ENCODE peak calls at places on chromosomes 16 and 17, in four cellular contexts. One of them, this sample, is unnamed.
A peak's percentile ranks its signal among the peaks of the same experiment; 100 is the strongest.

GRCh38 chr17:67646472-67646871 is 71.3 kb upstream of the NOL11 start:
- DNase-seq in tibial nerve: no peak
- DNase-seq in uterus: no peak
- DNase-seq in ovary: no peak
- DNase-seq in this sample: no peak

GRCh38 chr17:80942360-80943345 is 49.0 kb upstream of the CHMP6 start:
- DNase-seq in tibial nerve: peak; percentile 96
- DNase-seq in ovary: peak; percentile 98
- DNase-seq in uterus: peak; percentile 99
- DNase-seq in this sample: peak; percentile 95

GRCh38 chr17:81125573-81126081 is 39.7 kb upstream of the PVALEF start:
- DNase-seq in tibial nerve: no peak
- DNase-seq in uterus: no peak
- DNase-seq in ovary: no peak
- DNase-seq in this sample: no peak

GRCh38 chr16:85935391-85935956 is 36.5 kb downstream of the IRF8 start:
- DNase-seq in ovary: no peak
- DNase-seq in tibial nerve: no peak
- DNase-seq in uterus: no peak
- DNase-seq in this sample: no peak

GRCh38 chr17:29376667-29377268 is 13.4 kb upstream of the TAOK1 start:
- DNase-seq in uterus: no peak
- DNase-seq in tibial nerve: no peak
- DNase-seq in ovary: no peak
- DNase-seq in this sample: no peak

GRCh38 chr16:89863741-89864391 is 9.5 kb upstream of the TCF25 start:
- DNase-seq in ovary: no peak
- DNase-seq in tibial nerve: peak; percentile 29
- DNase-seq in uterus: no peak
- DNase-seq in this sample: no peak

GRCh38 chr17:1179635-1180433 is at the start of gene ABR:
- DNase-seq in tibial nerve: no peak
- DNase-seq in ovary: peak; percentile 81
- DNase-seq in uterus: peak; percentile 75
- DNase-seq in this sample: peak; percentile 79

GRCh38 chr17:14198013-14198412 is 38.6 kb downstream of the CDRT15 start:
- DNase-seq in tibial nerve: no peak
- DNase-seq in ovary: no peak
- DNase-seq in uterus: no peak
- DNase-seq in this sample: no peak

GRCh38 chr17:63707151-63707550 is 7.2 kb upstream of the LIMD2 start:
- DNase-seq in tibial nerve: no peak
- DNase-seq in uterus: no peak
- DNase-seq in ovary: no peak
- DNase-seq in this sample: no peak

GRCh38 chr17:9907883-9908648 is 3.0 kb upstream of the RCVRN start:
- DNase-seq in tibial nerve: no peak
- DNase-seq in ovary: no peak
- DNase-seq in uterus: no peak
- DNase-seq in this sample: no peak

GRCh38 chr16:23466162-23466885 is 13.3 kb upstream of the COG7 start:
- DNase-seq in ovary: no peak
- DNase-seq in tibial nerve: no peak
- DNase-seq in uterus: no peak
- DNase-seq in this sample: no peak

GRCh38 chr17:1584167-1584566 is 21.6 kb upstream of the PITPNA start:
- DNase-seq in tibial nerve: no peak
- DNase-seq in ovary: no peak
- DNase-seq in uterus: no peak
- DNase-seq in this sample: no peak

GRCh38 chr16:61887903-61888302 is 148.3 kb downstream of the CDH8 start:
- DNase-seq in tibial nerve: no peak
- DNase-seq in ovary: no peak
- DNase-seq in uterus: no peak
- DNase-seq in this sample: no peak

GRCh38 chr16:75392911-75393310 is 40.4 kb downstream of the CFDP1 start:
- DNase-seq in ovary: no peak
- DNase-seq in uterus: no peak
- DNase-seq in tibial nerve: no peak
- DNase-seq in this sample: no peak

GRCh38 chr17:77923135-77923534 is 35.4 kb upstream of the TNRC6C start:
- DNase-seq in tibial nerve: no peak
- DNase-seq in uterus: no peak
- DNase-seq in ovary: no peak
- DNase-seq in this sample: no peak

GRCh38 chr16:21001262-21001661 is 100.7 kb downstream of the LYRM1 start:
- DNase-seq in uterus: no peak
- DNase-seq in ovary: no peak
- DNase-seq in tibial nerve: no peak
- DNase-seq in this sample: no peak

GRCh38 chr16:13435415-13435814 is 484.5 kb upstream of the ERCC4 start:
- DNase-seq in ovary: no peak
- DNase-seq in tibial nerve: no peak
- DNase-seq in uterus: no peak
- DNase-seq in this sample: no peak

GRCh38 chr17:79463421-79464309 is 147.2 kb downstream of the RBFOX3 start:
- DNase-seq in ovary: no peak
- DNase-seq in tibial nerve: no peak
- DNase-seq in uterus: no peak
- DNase-seq in this sample: no peak

GRCh38 chr16:82481455-82481854 is 145.3 kb upstream of the CDH13 start:
- DNase-seq in tibial nerve: no peak
- DNase-seq in uterus: no peak
- DNase-seq in ovary: no peak
- DNase-seq in this sample: no peak

GRCh38 chr17:12613566-12613965 is 52.1 kb upstream of the MYOCD start:
- DNase-seq in tibial nerve: no peak
- DNase-seq in uterus: no peak
- DNase-seq in ovary: no peak
- DNase-seq in this sample: no peak

GRCh38 chr17:41505836-41506767 is 690 bp upstream of the KRT13 start:
- DNase-seq in ovary: no peak
- DNase-seq in uterus: no peak
- DNase-seq in tibial nerve: no peak
- DNase-seq in this sample: no peak

GRCh38 chr16:21159281-21159951 is 942 bp downstream of the LDAF1 start:
- DNase-seq in ovary: peak; percentile 39
- DNase-seq in tibial nerve: peak; percentile 10
- DNase-seq in uterus: peak; percentile 31
- DNase-seq in this sample: no peak

GRCh38 chr16:58462997-58463891 is 36.7 kb upstream of the NDRG4 start:
- DNase-seq in tibial nerve: no peak
- DNase-seq in uterus: no peak
- DNase-seq in ovary: no peak
- DNase-seq in this sample: no peak

GRCh38 chr17:56440391-56440790 is 153.1 kb upstream of the NOG start:
- DNase-seq in ovary: no peak
- DNase-seq in tibial nerve: no peak
- DNase-seq in uterus: no peak
- DNase-seq in this sample: no peak

GRCh38 chr16:11205754-11206459 is 50.1 kb downstream of the SOCS1 start:
- DNase-seq in tibial nerve: no peak
- DNase-seq in uterus: no peak
- DNase-seq in ovary: peak; percentile 40
- DNase-seq in this sample: no peak

GRCh38 chr17:7220593-7221280 is 999 bp downstream of the ACADVL start:
- DNase-seq in uterus: peak; percentile 52
- DNase-seq in tibial nerve: no peak
- DNase-seq in ovary: peak; percentile 59
- DNase-seq in this sample: no peak

GRCh38 chr16:56551796-56552738 is 12.8 kb upstream of the MT4 start:
- DNase-seq in tibial nerve: no peak
- DNase-seq in ovary: peak; percentile 37
- DNase-seq in uterus: no peak
- DNase-seq in this sample: no peak

GRCh38 chr17:77405867-77406513 is 265.2 kb downstream of the SEC14L1 start:
- DNase-seq in tibial nerve: no peak
- DNase-seq in uterus: no peak
- DNase-seq in ovary: no peak
- DNase-seq in this sample: no peak

GRCh38 chr16:26204138-26204537 is 512.4 kb downstream of the HS3ST4 start:
- DNase-seq in ovary: no peak
- DNase-seq in tibial nerve: no peak
- DNase-seq in uterus: no peak
- DNase-seq in this sample: no peak

GRCh38 chr16:3769013-3769412 is 51.7 kb upstream of the TRAP1 start:
- DNase-seq in tibial nerve: no peak
- DNase-seq in uterus: no peak
- DNase-seq in ovary: no peak
- DNase-seq in this sample: no peak

DNA sequence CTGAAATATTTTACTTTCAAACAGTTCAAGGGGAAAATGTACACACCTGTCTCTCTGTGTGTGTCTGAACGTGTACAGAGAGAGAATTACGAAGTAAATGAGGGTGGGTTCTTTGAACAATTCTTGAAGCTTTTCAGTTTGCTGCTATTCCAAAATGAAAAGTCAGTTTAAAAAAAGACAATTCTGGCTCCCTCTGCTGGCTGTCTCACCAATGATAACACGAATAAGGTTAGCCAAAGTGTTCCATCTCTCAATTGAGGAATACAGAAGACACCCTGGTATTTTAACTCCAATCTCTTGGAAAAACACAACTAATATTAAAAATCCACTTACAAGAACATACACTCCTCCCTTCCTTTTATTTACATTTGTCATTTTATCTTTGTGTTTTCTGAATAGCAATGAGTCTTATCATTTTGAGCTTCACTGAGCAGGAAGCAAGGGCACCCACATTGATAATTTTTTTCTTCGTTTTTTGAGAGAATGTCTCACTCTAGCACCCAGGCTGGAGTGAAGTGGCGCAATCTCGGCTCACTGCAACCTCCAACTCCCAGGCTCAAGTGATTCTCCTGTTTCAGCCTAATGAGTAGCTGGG is 20.5 kb downstream of the EFTUD2 start:
- DNase-seq in uterus: no peak
- DNase-seq in tibial nerve: peak; percentile 38
- DNase-seq in ovary: peak; percentile 36
- DNase-seq in this sample: no peak
- TF ChIP-seq CTCF in uterus: peak; percentile 62
- TF ChIP-seq CTCF in tibial nerve: peak; percentile 31
- TF ChIP-seq CTCF in ovary: no peak
- TF ChIP-seq CTCF in this sample: peak; percentile 63

GRCh38 chr16:88639231-88640038 is 1.1 kb downstream of the IL17C start:
- DNase-seq in uterus: no peak
- DNase-seq in ovary: no peak
- DNase-seq in tibial nerve: no peak
- DNase-seq in this sample: no peak

GRCh38 chr16:88637797-88638196 is 575 bp upstream of the IL17C start:
- DNase-seq in tibial nerve: no peak
- DNase-seq in uterus: no peak
- DNase-seq in ovary: no peak
- DNase-seq in this sample: no peak

GRCh38 chr16:88640039-88640495 is 1.7 kb downstream of the IL17C start:
- DNase-seq in tibial nerve: no peak
- DNase-seq in uterus: no peak
- DNase-seq in ovary: no peak
- DNase-seq in this sample: no peak

GRCh38 chr16:88636488-88637265 is 1.7 kb upstream of the IL17C start:
- DNase-seq in tibial nerve: no peak
- DNase-seq in ovary: no peak
- DNase-seq in uterus: no peak
- DNase-seq in this sample: no peak

GRCh38 chr16:88638323-88639230 is at the start of gene IL17C:
- DNase-seq in ovary: no peak
- DNase-seq in tibial nerve: no peak
- DNase-seq in uterus: no peak
- DNase-seq in this sample: no peak
- H3K4me1 ChIP-seq in ovary: no peaks in the 10 kb centered on the region
- H3K4me1 ChIP-seq in tibial nerve: peaks cover 15% of the 10 kb centered on the region
- H3K4me1 ChIP-seq in uterus: peaks cover 3% of the 10 kb centered on the region
- H3K4me1 ChIP-seq in this sample: no peaks in the 10 kb centered on the region

GRCh38 chr16:87231911-87232310 is 85.3 kb downstream of the C16orf95 start:
- DNase-seq in uterus: no peak
- DNase-seq in ovary: no peak
- DNase-seq in tibial nerve: no peak
- DNase-seq in this sample: no peak

GRCh38 chr16:87234601-87235000 is 82.6 kb downstream of the C16orf95 start:
- DNase-seq in ovary: no peak
- DNase-seq in uterus: no peak
- DNase-seq in tibial nerve: no peak
- DNase-seq in this sample: no peak

GRCh38 chr16:87235810-87236515 is 81.2 kb downstream of the C16orf95 start:
- DNase-seq in ovary: no peak
- DNase-seq in uterus: no peak
- DNase-seq in tibial nerve: no peak
- DNase-seq in this sample: no peak

GRCh38 chr16:87231295-87231694 is 85.9 kb downstream of the C16orf95 start:
- DNase-seq in ovary: no peak
- DNase-seq in uterus: no peak
- DNase-seq in tibial nerve: no peak
- DNase-seq in this sample: no peak

GRCh38 chr16:87233928-87234327 is 83.3 kb downstream of the C16orf95 start:
- DNase-seq in ovary: no peak
- DNase-seq in uterus: no peak
- DNase-seq in tibial nerve: no peak
- DNase-seq in this sample: no peak
- TF ChIP-seq CTCF in ovary: no peak
- TF ChIP-seq CTCF in uterus: no peak
- TF ChIP-seq CTCF in tibial nerve: peak; percentile 47
- TF ChIP-seq CTCF in this sample: peak; percentile 13

GRCh38 chr17:4293572-4293971 is 29.8 kb upstream of the ANKFY1 start:
- DNase-seq in ovary: no peak
- DNase-seq in tibial nerve: no peak
- DNase-seq in uterus: no peak
- DNase-seq in this sample: no peak
- H3K4me1 ChIP-seq in ovary: no peaks in the 10 kb centered on the region
- H3K4me1 ChIP-seq in tibial nerve: peaks cover 15% of the 10 kb centered on the region
- H3K4me1 ChIP-seq in uterus: no peaks in the 10 kb centered on the region
- H3K4me1 ChIP-seq in this sample: no peaks in the 10 kb centered on the region

DNA sequence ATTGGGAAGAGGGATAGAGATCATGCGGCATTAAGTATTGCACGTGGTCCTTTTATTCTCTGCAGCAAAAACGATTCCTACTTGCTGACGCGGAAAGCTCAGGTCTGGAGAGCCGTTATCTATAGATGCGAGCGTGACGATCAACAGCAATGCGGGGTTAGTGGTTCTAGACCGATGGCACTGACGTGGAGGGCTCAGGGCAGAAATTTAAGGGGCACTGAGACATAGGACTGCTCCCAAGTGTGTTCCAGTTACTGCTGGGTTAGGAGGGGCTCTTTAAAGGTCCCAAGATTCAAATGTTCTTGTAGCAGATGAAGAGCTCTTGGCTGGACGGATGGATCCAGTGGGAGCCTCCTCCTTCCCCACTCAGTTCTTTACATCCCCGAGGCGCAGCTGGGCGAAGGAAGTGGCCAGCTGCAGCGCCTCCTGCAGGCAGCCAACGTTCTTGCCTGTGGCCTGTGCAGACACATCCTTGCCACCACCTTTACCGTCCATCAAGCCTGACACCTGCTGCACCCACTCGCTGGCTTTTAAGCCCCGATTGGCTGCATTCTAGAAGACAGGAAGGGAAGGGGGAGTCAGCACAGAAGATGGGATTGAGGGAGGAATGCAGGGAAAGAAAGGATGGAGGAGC is 732 bp upstream of the EXOSC6 start:
- DNase-seq in tibial nerve: no peak
- DNase-seq in uterus: no peak
- DNase-seq in ovary: no peak
- DNase-seq in this sample: no peak
- TF ChIP-seq CTCF in tibial nerve: no peak
- TF ChIP-seq CTCF in uterus: no peak
- TF ChIP-seq CTCF in ovary: no peak
- TF ChIP-seq CTCF in this sample: no peak

GRCh38 chr17:38358586-38359513 is 7.2 kb downstream of the SOCS7 start:
- DNase-seq in ovary: no peak
- DNase-seq in uterus: no peak
- DNase-seq in tibial nerve: no peak
- DNase-seq in this sample: no peak
- H3K4me1 ChIP-seq in ovary: peaks cover 8% of the 10 kb centered on the region
- H3K4me1 ChIP-seq in uterus: peaks cover 17% of the 10 kb centered on the region
- H3K4me1 ChIP-seq in tibial nerve: peaks cover 62% of the 10 kb centered on the region
- H3K4me1 ChIP-seq in this sample: peaks cover 41% of the 10 kb centered on the region

This sample was measured in ascending aorta.